ENCODE peak calls at places on chromosome 1, in nine cellular contexts. One of them, this sample, is unnamed.

GRCh38 chr1:37363535-37363934 is 110.8 kb upstream of the ZC3H12A start:
- DNase-seq in germinal center: no peak
- DNase-seq in amniotic stem cell: no peak
- DNase-seq in neuronal stem cell: no peak
- DNase-seq in SK-N-DZ: no peak
- DNase-seq in AG08396: no peak
- DNase-seq in PC-3: no peak
- DNase-seq in K562: no peak
- DNase-seq in kidney tubule cell: no peak
- DNase-seq in this sample: no peak

GRCh38 chr1:113542221-113542701 is 151.9 kb downstream of the MAGI3 start:
- DNase-seq in PC-3: peak; percentile 71
- DNase-seq in kidney tubule cell: peak; percentile 56
- DNase-seq in amniotic stem cell: no peak
- DNase-seq in SK-N-DZ: no peak
- DNase-seq in germinal center: no peak
- DNase-seq in K562: no peak
- DNase-seq in neuronal stem cell: no peak
- DNase-seq in AG08396: no peak
- DNase-seq in this sample: no peak

GRCh38 chr1:35505911-35506798 is 51.0 kb downstream of the KIAA0319L start:
- DNase-seq in amniotic stem cell: no peak
- DNase-seq in PC-3: peak; percentile 96
- DNase-seq in germinal center: no peak
- DNase-seq in AG08396: peak; percentile 27
- DNase-seq in kidney tubule cell: peak; percentile 93
- DNase-seq in SK-N-DZ: no peak
- DNase-seq in K562: peak; percentile 78
- DNase-seq in neuronal stem cell: no peak
- DNase-seq in this sample: peak; percentile 43

GRCh38 chr1:119298687-119299086 is 69.9 kb upstream of the HAO2 start:
- DNase-seq in amniotic stem cell: no peak
- DNase-seq in neuronal stem cell: no peak
- DNase-seq in kidney tubule cell: peak; percentile 56
- DNase-seq in SK-N-DZ: no peak
- DNase-seq in PC-3: peak; percentile 77
- DNase-seq in AG08396: no peak
- DNase-seq in germinal center: no peak
- DNase-seq in K562: no peak
- DNase-seq in this sample: no peak

GRCh38 chr1:25817840-25818501 is 1.8 kb upstream of the MTFR1L start:
- DNase-seq in amniotic stem cell: no peak
- DNase-seq in SK-N-DZ: peak; percentile 92
- DNase-seq in neuronal stem cell: no peak
- DNase-seq in PC-3: peak; percentile 47
- DNase-seq in K562: peak; percentile 67
- DNase-seq in germinal center: no peak
- DNase-seq in kidney tubule cell: peak; percentile 24
- DNase-seq in AG08396: no peak
- DNase-seq in this sample: no peak

GRCh38 chr1:167095368-167095767 is 1.5 kb downstream of the STYXL2 start:
- DNase-seq in germinal center: no peak
- DNase-seq in kidney tubule cell: peak; percentile 63
- DNase-seq in neuronal stem cell: no peak
- DNase-seq in AG08396: no peak
- DNase-seq in amniotic stem cell: peak; percentile 15
- DNase-seq in PC-3: peak; percentile 96
- DNase-seq in K562: no peak
- DNase-seq in SK-N-DZ: no peak
- DNase-seq in this sample: no peak

GRCh38 chr1:226255380-226255779 is 31.9 kb downstream of the MIXL1 start:
- DNase-seq in kidney tubule cell: no peak
- DNase-seq in AG08396: no peak
- DNase-seq in neuronal stem cell: no peak
- DNase-seq in K562: no peak
- DNase-seq in germinal center: no peak
- DNase-seq in SK-N-DZ: no peak
- DNase-seq in PC-3: no peak
- DNase-seq in amniotic stem cell: no peak
- DNase-seq in this sample: no peak

GRCh38 chr1:7470904-7471638 is 300.0 kb upstream of the VAMP3 start:
- DNase-seq in SK-N-DZ: no peak
- DNase-seq in neuronal stem cell: no peak
- DNase-seq in amniotic stem cell: peak; percentile 98
- DNase-seq in kidney tubule cell: peak; percentile 98
- DNase-seq in germinal center: no peak
- DNase-seq in K562: peak; percentile 11
- DNase-seq in PC-3: peak; percentile 95
- DNase-seq in AG08396: peak; percentile 95
- DNase-seq in this sample: peak; percentile 46

GRCh38 chr1:115182012-115182715 is 92.9 kb upstream of the TSPAN2 start:
- DNase-seq in amniotic stem cell: no peak
- DNase-seq in kidney tubule cell: peak; percentile 92
- DNase-seq in PC-3: peak; percentile 75
- DNase-seq in SK-N-DZ: no peak
- DNase-seq in neuronal stem cell: no peak
- DNase-seq in germinal center: no peak
- DNase-seq in AG08396: no peak
- DNase-seq in K562: no peak
- DNase-seq in this sample: no peak

GRCh38 chr1:192512426-192513125 is 63.0 kb upstream of the RGS1 start:
- DNase-seq in AG08396: no peak
- DNase-seq in K562: no peak
- DNase-seq in amniotic stem cell: no peak
- DNase-seq in SK-N-DZ: no peak
- DNase-seq in PC-3: no peak
- DNase-seq in neuronal stem cell: no peak
- DNase-seq in germinal center: no peak
- DNase-seq in kidney tubule cell: no peak
- DNase-seq in this sample: no peak

GRCh38 chr1:212827831-212828278 is 19.6 kb downstream of the SPATA45 start:
- DNase-seq in SK-N-DZ: peak; percentile 13
- DNase-seq in kidney tubule cell: no peak
- DNase-seq in AG08396: no peak
- DNase-seq in amniotic stem cell: no peak
- DNase-seq in germinal center: no peak
- DNase-seq in PC-3: no peak
- DNase-seq in K562: no peak
- DNase-seq in neuronal stem cell: no peak
- DNase-seq in this sample: no peak

GRCh38 chr1:76465030-76465429 is 390.5 kb downstream of the ST6GALNAC3 start:
- DNase-seq in germinal center: no peak
- DNase-seq in SK-N-DZ: no peak
- DNase-seq in neuronal stem cell: no peak
- DNase-seq in kidney tubule cell: peak; percentile 83
- DNase-seq in PC-3: no peak
- DNase-seq in amniotic stem cell: no peak
- DNase-seq in AG08396: peak; percentile 2
- DNase-seq in K562: no peak
- DNase-seq in this sample: no peak

GRCh38 chr1:224182866-224183590 is at the start of gene DEGS1:
- DNase-seq in K562: peak; percentile 93
- DNase-seq in AG08396: peak; percentile 98
- DNase-seq in kidney tubule cell: peak; percentile 89
- DNase-seq in SK-N-DZ: peak; percentile 93
- DNase-seq in neuronal stem cell: peak; percentile 90
- DNase-seq in germinal center: peak; percentile 96
- DNase-seq in PC-3: peak; percentile 92
- DNase-seq in amniotic stem cell: peak; percentile 42
- DNase-seq in this sample: peak; percentile 88

GRCh38 chr1:50420283-50420682 is 3.0 kb downstream of the DMRTA2 start:
- DNase-seq in SK-N-DZ: no peak
- DNase-seq in kidney tubule cell: no peak
- DNase-seq in neuronal stem cell: no peak
- DNase-seq in PC-3: no peak
- DNase-seq in K562: no peak
- DNase-seq in AG08396: no peak
- DNase-seq in germinal center: no peak
- DNase-seq in amniotic stem cell: no peak
- DNase-seq in this sample: no peak

GRCh38 chr1:236687273-236687672 is 974 bp downstream of the ACTN2 start:
- DNase-seq in PC-3: no peak
- DNase-seq in neuronal stem cell: no peak
- DNase-seq in kidney tubule cell: no peak
- DNase-seq in K562: no peak
- DNase-seq in SK-N-DZ: peak; percentile 22
- DNase-seq in amniotic stem cell: no peak
- DNase-seq in AG08396: no peak
- DNase-seq in germinal center: no peak
- DNase-seq in this sample: no peak

GRCh38 chr1:2999138-2999537 is 22.1 kb upstream of the ACTRT2 start:
- DNase-seq in amniotic stem cell: no peak
- DNase-seq in AG08396: no peak
- DNase-seq in SK-N-DZ: no peak
- DNase-seq in kidney tubule cell: no peak
- DNase-seq in K562: no peak
- DNase-seq in germinal center: no peak
- DNase-seq in neuronal stem cell: no peak
- DNase-seq in PC-3: no peak
- DNase-seq in this sample: no peak

GRCh38 chr1:226201029-226201593 is 14.6 kb upstream of the ACBD3 start:
- DNase-seq in K562: peak; percentile 53
- DNase-seq in amniotic stem cell: no peak
- DNase-seq in AG08396: no peak
- DNase-seq in kidney tubule cell: no peak
- DNase-seq in neuronal stem cell: no peak
- DNase-seq in SK-N-DZ: no peak
- DNase-seq in PC-3: peak; percentile 56
- DNase-seq in germinal center: peak; percentile 68
- DNase-seq in this sample: no peak